ENCODE peak calls at places on chromosomes 16 and 17, in eight cellular contexts. U is cardiac muscle cell; V is AG10803; Z is left ventricle myocardium inferior; O is aorta; A is naive thymus-derived CD4-positive, alpha-beta T cell; I is ovary; Y is fibroblast of mammary gland. P is an unnamed sample.

GRCh38 chr17:47945080-47945479 is 3.7 kb downstream of the PNPO start:
- DNase-seq in Z (no peak), A (no peak), O (no peak), U (no peak), I (no peak), V (peak; percentile 25), Y (no peak), P (no peak)

GRCh38 chr16:74437-75318 is 2.2 kb upstream of the RHBDF1 start:
- DNase-seq in I (no peak), Y (no peak), A (no peak), U (no peak), Z (no peak), V (no peak), O (no peak), P (no peak)

GRCh38 chr16:56606071-56606687 is 2.2 kb upstream of the MT2A start:
- DNase-seq in Z (no peak), O (no peak), Y (no peak), I (peak; percentile 61), U (no peak), V (no peak), A (no peak), P (peak; percentile 90)

GRCh38 chr17:79041723-79042420 is 17.9 kb downstream of the C1QTNF1 start:
- DNase-seq in U (no peak), A (no peak), O (peak; percentile 32), Z (no peak), I (no peak), Y (peak; percentile 72), V (no peak), P (no peak)

GRCh38 chr17:44097110-44097810 is 26.2 kb downstream of the HDAC5 start:
- DNase-seq in Z (peak; percentile 79), O (peak; percentile 67), I (no peak), A (no peak), V (peak; percentile 94), U (no peak), Y (peak; percentile 85), P (no peak)

GRCh38 chr17:60145006-60145935 is 4.5 kb upstream of the CA4 start:
- DNase-seq in Y (no peak), I (no peak), U (no peak), O (no peak), V (no peak), Z (no peak), A (no peak), P (no peak)

GRCh38 chr16:49640606-49641005 is 215.3 kb downstream of the ZNF423 start:
- DNase-seq in I (peak; percentile 58), O (no peak), A (no peak), Y (no peak), Z (no peak), V (no peak), U (no peak), P (no peak)

GRCh38 chr16:89048087-89048729 is 45.4 kb upstream of the ACSF3 start:
- DNase-seq in V (no peak), U (no peak), O (peak; percentile 18), I (no peak), A (no peak), Y (no peak), Z (peak; percentile 13), P (no peak)

GRCh38 chr16:14061732-14062259 is 9.3 kb upstream of the MRTFB start:
- DNase-seq in Y (no peak), A (no peak), O (no peak), V (no peak), Z (no peak), U (no peak), I (no peak), P (no peak)

GRCh38 chr16:57987441-57988177 is 12.9 kb downstream of the ZNF319 start:
- DNase-seq in A (no peak), Y (no peak), V (no peak), U (no peak), Z (no peak), I (no peak), O (no peak), P (no peak)

GRCh38 chr16:17437142-17437720 is 33.5 kb downstream of the XYLT1 start:
- DNase-seq in U (peak; percentile 3), A (no peak), Z (no peak), O (no peak), Y (no peak), I (no peak), V (peak; percentile 45), P (no peak)

GRCh38 chr17:66458782-66459181 is 156.4 kb downstream of the PRKCA start:
- DNase-seq in U (no peak), V (no peak), O (no peak), Y (no peak), I (no peak), A (no peak), Z (no peak), P (no peak)

GRCh38 chr17:73929860-73930430 is 273.5 kb upstream of the RPL38 start:
- DNase-seq in V (no peak), U (no peak), Z (no peak), O (no peak), Y (no peak), A (no peak), I (no peak), P (no peak)

GRCh38 chr16:48329138-48329537 is 56.1 kb downstream of the SIAH1 start:
- DNase-seq in Y (no peak), V (no peak), Z (no peak), I (no peak), U (no peak), A (no peak), O (no peak), P (no peak)

GRCh38 chr17:8726951-8727555 is 17.6 kb downstream of the CCDC42 start:
- DNase-seq in O (peak; percentile 63), Y (peak; percentile 19), I (no peak), U (no peak), V (peak; percentile 3), A (no peak), Z (no peak), P (peak; percentile 50)

GRCh38 chr17:82116246-82116645 is 18.2 kb upstream of the FASN start:
- DNase-seq in A (no peak), U (no peak), O (no peak), Z (no peak), Y (no peak), I (no peak), V (no peak), P (no peak)

GRCh38 chr16:86033016-86033474 is 134.1 kb downstream of the IRF8 start:
- DNase-seq in Y (no peak), O (no peak), U (no peak), Z (no peak), V (no peak), A (no peak), I (no peak), P (no peak)

DNA sequence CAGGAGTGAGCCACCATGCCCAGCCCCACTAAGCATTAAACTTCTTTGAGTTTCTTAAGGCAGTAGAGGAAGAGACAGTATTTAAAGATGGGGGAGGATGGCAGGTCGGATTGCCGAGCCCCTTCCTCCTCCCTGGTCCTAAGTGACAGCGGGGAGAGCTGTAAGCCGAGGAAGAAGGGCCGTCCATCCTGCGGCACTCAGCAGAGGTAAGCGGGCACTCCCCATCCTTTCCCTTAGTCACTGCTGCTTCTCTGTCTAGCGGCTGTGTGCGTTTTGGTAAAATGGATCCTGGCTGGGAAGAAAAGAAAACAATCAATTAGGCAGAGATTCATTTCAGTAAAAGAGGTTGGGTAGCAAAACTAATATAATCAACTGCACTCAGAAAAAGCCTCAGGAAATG is 13.9 kb downstream of the DNAAF1 start:
- DNase-seq in I (no peak), Z (no peak), V (no peak), O (no peak), U (no peak), A (no peak), Y (no peak), P (no peak)
- H3K4me3 ChIP-seq in I (no peak overlapping the region), Z (no peak overlapping the region), V (no peak overlapping the region), O (no peak overlapping the region), U (no peak overlapping the region), A (no peak overlapping the region), Y (no peak overlapping the region), P (no peak overlapping the region)

GRCh38 chr16:59886021-59886420 is 1151.9 kb upstream of the GOT2 start:
- DNase-seq in U (no peak), Y (peak; percentile 86), Z (peak; percentile 36), O (peak; percentile 46), A (no peak), I (no peak), V (peak; percentile 90), P (peak; percentile 6)

GRCh38 chr16:59892376-59892775 is 1158.3 kb upstream of the GOT2 start:
- DNase-seq in A (no peak), Y (no peak), I (no peak), Z (no peak), U (no peak), O (no peak), V (no peak), P (no peak)

DNA sequence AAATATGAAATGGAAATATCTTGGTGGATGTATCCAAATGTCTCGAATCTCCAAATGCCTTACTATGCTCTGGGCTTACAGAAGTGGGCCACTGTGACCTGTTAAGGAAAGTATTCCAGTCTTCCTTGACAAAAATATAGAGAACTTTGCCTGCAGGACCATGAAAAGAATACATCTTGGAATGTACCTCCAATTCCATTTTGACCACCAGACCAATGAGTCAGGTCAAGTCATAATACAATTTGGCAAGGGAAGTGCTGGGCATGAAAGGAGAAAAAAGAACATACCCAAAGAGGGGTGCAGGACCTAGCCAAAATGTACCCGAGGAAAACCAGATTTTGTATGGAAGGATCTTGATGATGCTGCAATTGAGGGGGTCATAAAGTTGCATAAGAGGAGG is 1153.7 kb upstream of the GOT2 start:
- DNase-seq in U (no peak), I (no peak), Z (no peak), O (no peak), V (no peak), A (no peak), Y (no peak), P (no peak)
- H3K4me3 ChIP-seq in U (no peak overlapping the region), I (no peak overlapping the region), Z (no peak overlapping the region), O (no peak overlapping the region), V (no peak overlapping the region), A (no peak overlapping the region), Y (no peak overlapping the region), P (no peak overlapping the region)

GRCh38 chr17:55237826-55238196 is 26.9 kb upstream of the HLF start:
- DNase-seq in U (no peak), V (no peak), Y (no peak), O (no peak), A (no peak), Z (no peak), I (no peak), P (no peak)
- H3K4me3 ChIP-seq in U (peak overlapping the region; percentile 45), V (peak overlapping the region; percentile 66), Y (peak overlapping the region; percentile 42), O (peak overlapping the region; percentile 36), A (peak overlapping the region; percentile 65), Z (peak overlapping the region; percentile 67), I (peak overlapping the region; percentile 41), P (peak overlapping the region; percentile 51)

DNA sequence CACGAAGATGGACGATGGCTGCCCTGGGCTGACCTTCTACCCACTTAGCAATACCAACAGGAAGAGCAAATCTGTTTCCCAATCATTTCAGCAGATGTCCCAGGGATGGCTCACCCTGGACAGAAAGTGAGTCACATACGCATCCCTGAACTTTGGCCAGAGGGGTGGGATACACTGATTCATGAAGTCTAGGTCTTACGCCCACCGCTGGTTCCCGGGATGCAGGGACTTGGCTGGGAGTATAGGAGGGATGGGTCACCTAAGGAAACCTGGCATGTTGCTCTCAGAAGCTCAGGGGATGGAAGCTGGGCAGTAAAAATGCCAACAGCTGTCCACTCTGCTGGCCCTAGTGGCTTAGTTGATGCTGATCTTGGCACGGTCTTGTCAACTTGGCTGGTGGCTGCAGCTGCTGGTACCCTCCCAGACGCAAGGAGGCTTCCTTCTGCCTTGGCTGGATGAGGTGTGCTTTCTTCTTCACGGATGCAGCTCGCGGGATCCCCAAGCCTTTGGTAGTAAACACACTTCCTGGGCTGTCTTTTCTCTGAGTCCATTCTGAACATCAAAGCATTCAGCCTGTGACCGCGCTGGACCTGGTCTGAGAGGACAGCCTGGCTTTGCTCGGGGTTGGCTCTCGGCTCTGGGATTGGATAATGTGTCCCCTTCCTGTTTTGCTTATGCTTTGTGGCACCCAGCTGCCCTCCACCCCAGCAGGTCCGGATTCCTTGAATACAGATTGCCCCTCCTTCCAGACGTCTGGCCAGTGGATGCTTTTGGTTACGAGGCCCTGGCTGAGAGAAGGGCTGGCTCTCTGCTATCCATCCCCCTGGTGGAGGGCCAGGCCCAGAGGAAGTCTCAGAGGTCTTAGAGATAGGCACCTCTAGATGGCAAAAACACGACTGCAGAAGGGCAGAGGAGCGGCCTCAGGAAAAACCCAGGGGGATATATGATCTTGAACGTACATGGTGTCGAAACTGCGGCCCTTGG is 71.5 kb downstream of the RAP1GAP2 start:
- DNase-seq in Y (peak; percentile 98), I (no peak), V (peak; percentile 62), A (no peak), Z (no peak), U (no peak), O (no peak), P (peak; percentile 49)
- H3K4me3 ChIP-seq in Y (no peak overlapping the region), I (no peak overlapping the region), V (no peak overlapping the region), A (no peak overlapping the region), Z (no peak overlapping the region), U (no peak overlapping the region), O (no peak overlapping the region), P (no peak overlapping the region)

P was measured in bronchial epithelial cell.